ENCODE peak calls at places on chromosomes 4 and X, in ten cellular contexts. N is lower lobe of right lung, M is GM10248, C is upper lobe of right lung, L is smooth muscle cell of the brain vasculature, J is mucosa of descending colon, Y is kidney glomerular epithelial cell, X is posterior vena cava, G is foreskin melanocyte, F is GDM1. K is an unnamed sample.

GRCh38 chrX:119303137-119303536 is 67.1 kb downstream of the PGRMC1 start:
- DNase-seq in N (no peak), M (no peak), C (no peak), L (no peak), J (no peak), Y (no peak), X (no peak), G (no peak), F (no peak), K (no peak)

GRCh38 chr4:33133723-33134122 is 2413.6 kb downstream of the PCDH7 start:
- DNase-seq in N (no peak), M (no peak), C (no peak), L (no peak), J (no peak), Y (no peak), X (no peak), G (no peak), F (no peak), K (no peak)

GRCh38 chr4:4334798-4335520 is 44.9 kb downstream of the ZBTB49 start:
- DNase-seq in N (peak), M (peak), C (peak), L (peak), J (peak), Y (peak), X (peak), G (no peak), F (no peak), K (no peak)

GRCh38 chr4:17722361-17722710 is 59.1 kb downstream of the FAM184B start:
- DNase-seq in N (no peak), M (no peak), C (no peak), L (no peak), J (no peak), Y (no peak), X (no peak), G (no peak), F (no peak), K (no peak)

GRCh38 chr4:304987-305680 is at the start of gene ZNF732:
- DNase-seq in N (no peak), M (no peak), C (no peak), L (peak), J (peak), Y (no peak), X (peak), G (no peak), F (no peak), K (no peak)

GRCh38 chrX:68647156-68647957 is at the start of gene STARD8:
- DNase-seq in N (peak), M (no peak), C (peak), L (no peak), J (no peak), Y (peak), X (peak), G (peak), F (no peak), K (peak)

GRCh38 chr4:67151376-67152343 is 393.6 kb downstream of the CENPC start:
- DNase-seq in N (peak), M (no peak), C (no peak), L (no peak), J (no peak), Y (no peak), X (no peak), G (no peak), F (no peak), K (no peak)

GRCh38 chr4:132958457-132959263 is 190.4 kb upstream of the PCDH10 start:
- DNase-seq in N (no peak), M (no peak), C (no peak), L (no peak), J (no peak), Y (no peak), X (no peak), G (no peak), F (no peak), K (no peak)

GRCh38 chrX:153475751-153476281 is 5.4 kb upstream of the HAUS7 start:
- DNase-seq in N (no peak), M (no peak), C (no peak), L (no peak), J (no peak), Y (no peak), X (no peak), G (no peak), F (no peak), K (no peak)

GRCh38 chr4:123200417-123200945 is 196.1 kb upstream of the SPRY1 start:
- DNase-seq in N (no peak), M (no peak), C (no peak), L (no peak), J (no peak), Y (no peak), X (no peak), G (no peak), F (no peak), K (no peak)

K was measured in COLO829.